ENCODE peak calls at places on chromosomes 7 and 10, in five cellular contexts. Y is H1, T is NT2/D1, Z is HepG2, Q is GM12878. R is an unnamed sample.

GRCh38 chr10:130421909-130422308 is 285.7 kb downstream of the GLRX3 start:
- DNase-seq in Z (no peak), T (no peak), Q (no peak), Y (peak; percentile 29), R (no peak)

GRCh38 chr7:80597875-80598274 is 40.6 kb upstream of the CD36 start:
- DNase-seq in T (no peak), Z (no peak), Q (no peak), Y (no peak), R (no peak)

GRCh38 chr7:92843034-92843760 is 6.8 kb upstream of the CDK6 start:
- DNase-seq in Y (no peak), Z (no peak), Q (no peak), T (no peak), R (no peak)

GRCh38 chr10:36281871-36282331 is 639.8 kb upstream of the FZD8 start:
- DNase-seq in Z (no peak), Y (no peak), T (no peak), Q (no peak), R (no peak)

GRCh38 chr10:7231420-7232414 is 179.1 kb downstream of the SFMBT2 start:
- DNase-seq in T (no peak), Z (no peak), Y (no peak), Q (no peak), R (no peak)

GRCh38 chr7:158344706-158345300 is 242.8 kb downstream of the PTPRN2 start:
- DNase-seq in Q (no peak), Z (no peak), Y (no peak), T (no peak), R (no peak)

GRCh38 chr10:84214612-84215235 is 10.6 kb downstream of the LRIT2 start:
- DNase-seq in Q (no peak), Y (peak; percentile 84), Z (peak; percentile 24), T (peak; percentile 25), R (peak; percentile 53)

GRCh38 chr7:33459340-33459751 is 330.0 kb downstream of the BBS9 start:
- DNase-seq in Y (no peak), T (peak; percentile 63), Q (no peak), Z (peak; percentile 41), R (peak; percentile 42)

GRCh38 chr10:61642692-61643091 is 20.0 kb upstream of the CABCOCO1 start:
- DNase-seq in Q (no peak), Y (no peak), T (no peak), Z (no peak), R (no peak)

GRCh38 chr10:98371421-98371820 is 43.6 kb downstream of the PYROXD2 start:
- DNase-seq in Y (no peak), Q (no peak), Z (no peak), T (no peak), R (no peak)

DNA sequence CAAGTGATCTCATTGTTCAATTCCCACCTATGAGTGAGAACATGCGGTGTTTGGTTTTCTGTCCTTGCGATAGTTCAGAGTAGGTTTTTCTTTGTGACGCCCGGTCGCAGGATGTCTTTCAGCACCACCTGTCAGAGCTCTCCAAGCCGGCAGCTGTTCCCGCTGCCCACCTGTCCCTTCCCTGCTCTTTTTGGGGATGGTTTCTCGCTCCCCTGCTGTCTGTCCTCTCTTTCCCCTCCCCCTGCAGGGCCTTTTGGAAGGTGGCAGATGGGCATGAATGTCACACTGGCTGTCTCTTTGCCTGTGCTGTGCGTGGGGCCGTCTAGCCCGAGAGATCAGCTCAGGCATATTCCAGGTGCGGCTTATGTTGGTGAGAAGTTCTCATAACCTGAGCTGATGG is 137.0 kb downstream of the GRK5 start:
- DNase-seq in Y (no peak), Z (no peak), T (no peak), Q (no peak), R (no peak)
- TF ChIP-seq SUZ12 in Y (no peak), Z (no peak), T (no peak), Q (no peak), R (no peak)

GRCh38 chr10:69093933-69094332 is 6.0 kb downstream of the SRGN start:
- DNase-seq in Y (no peak), Q (no peak), Z (peak; percentile 9), T (no peak), R (no peak)
- TF ChIP-seq SUZ12 in Y (no peak), Q (no peak), Z (no peak), T (no peak), R (no peak)

GRCh38 chr10:49595713-49596492 is 14.2 kb upstream of the SLC18A3 start:
- DNase-seq in T (no peak), Z (no peak), Y (peak; percentile 38), Q (no peak), R (no peak)

GRCh38 chr10:49593564-49593875 is 16.6 kb upstream of the SLC18A3 start:
- DNase-seq in Q (no peak), Y (no peak), T (no peak), Z (no peak), R (no peak)

GRCh38 chr10:49593998-49594397 is 16.1 kb upstream of the SLC18A3 start:
- DNase-seq in Q (no peak), Y (no peak), Z (no peak), T (no peak), R (no peak)

GRCh38 chr10:49595003-49595712 is 15.0 kb upstream of the SLC18A3 start:
- DNase-seq in Z (no peak), Q (no peak), Y (peak; percentile 45), T (no peak), R (no peak)

GRCh38 chr10:49594594-49594993 is 15.5 kb upstream of the SLC18A3 start:
- DNase-seq in T (peak; percentile 40), Y (peak; percentile 77), Z (peak; percentile 54), Q (no peak), R (peak; percentile 69)
- TF ChIP-seq SUZ12 in T (no peak), Y (no peak), Z (no peak), Q (no peak), R (no peak)

GRCh38 chr10:33520223-33520622 is 185.8 kb upstream of the NRP1 start:
- DNase-seq in Y (no peak), Z (no peak), Q (no peak), T (no peak), R (no peak)
- TF ChIP-seq SUZ12 in Y (no peak), Z (no peak), Q (no peak), T (no peak), R (no peak)

GRCh38 chr7:142587578-142588191 is 161.6 kb upstream of the PRSS1 start:
- DNase-seq in T (no peak), Z (peak; percentile 60), Y (no peak), Q (peak; percentile 15), R (peak; percentile 74)
- TF ChIP-seq SUZ12 in T (no peak), Z (no peak), Y (no peak), Q (no peak), R (no peak)

GRCh38 chr7:5596896-5597246 is 173.2 kb upstream of the TNRC18 start:
- DNase-seq in Z (no peak), Q (no peak), T (no peak), Y (no peak), R (no peak)

GRCh38 chr7:5594616-5595544 is 171.2 kb upstream of the TNRC18 start:
- DNase-seq in Z (no peak), Y (peak; percentile 82), Q (no peak), T (no peak), R (peak; percentile 52)

GRCh38 chr7:5595545-5596045 is 172.0 kb upstream of the TNRC18 start:
- DNase-seq in Z (no peak), T (no peak), Y (no peak), Q (no peak), R (no peak)

GRCh38 chr7:5597772-5598171 is 174.1 kb upstream of the TNRC18 start:
- DNase-seq in Y (no peak), Q (no peak), Z (no peak), T (no peak), R (no peak)

DNA sequence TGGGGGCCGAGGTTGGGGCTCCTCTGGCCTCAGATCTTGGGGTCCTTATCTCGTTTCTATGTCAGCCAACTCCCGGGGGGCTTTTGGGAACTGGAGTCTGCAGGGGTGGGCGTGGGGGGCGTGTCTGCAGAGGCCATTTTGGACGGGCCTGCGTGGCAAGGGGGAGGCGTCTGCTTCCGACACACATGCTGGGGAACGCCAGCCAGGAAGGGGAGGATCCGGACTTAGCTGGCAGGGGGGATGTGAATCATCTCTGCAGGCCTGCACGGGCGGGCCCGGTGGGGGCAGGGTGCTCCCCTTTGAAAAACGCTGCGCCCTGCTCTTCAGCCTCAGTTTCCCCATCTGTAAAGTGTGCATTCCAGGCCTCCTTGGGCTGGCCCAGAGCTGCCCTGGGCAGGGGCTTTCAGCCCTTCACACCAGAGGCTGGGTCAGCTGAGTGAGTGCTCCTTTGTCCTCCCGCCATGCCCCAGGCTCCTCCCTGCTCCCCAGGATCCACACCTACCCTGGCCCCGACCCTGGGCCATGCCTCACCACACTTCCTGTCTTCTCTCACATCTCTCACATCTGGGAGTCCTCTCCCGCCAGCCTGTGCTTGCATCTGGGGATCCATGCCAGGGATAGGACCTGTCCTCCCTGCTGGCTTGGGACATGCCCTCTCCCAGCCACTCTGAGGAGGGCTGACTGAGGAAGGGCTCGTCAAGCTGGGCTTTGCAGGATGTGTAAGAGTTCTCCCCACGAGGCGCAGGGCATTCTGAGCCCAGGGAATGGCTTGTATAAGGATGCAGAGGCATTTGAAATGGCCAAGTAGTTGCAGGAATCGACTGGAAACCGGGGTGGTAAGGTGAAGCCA is 172.6 kb upstream of the TNRC18 start:
- DNase-seq in T (no peak), Y (no peak), Q (no peak), Z (no peak), R (no peak)
- TF ChIP-seq SUZ12 in T (no peak), Y (no peak), Q (no peak), Z (no peak), R (no peak)

GRCh38 chr7:106057962-106058901 is 53.9 kb downstream of the SYPL1 start:
- DNase-seq in T (no peak), Y (no peak), Q (peak; percentile 88), Z (peak; percentile 56), R (no peak)
- TF ChIP-seq SUZ12 in T (no peak), Y (no peak), Q (no peak), Z (no peak), R (no peak)